ENCODE peak calls at places on chromosomes 16 and 17, in five cellular contexts. R is IMR-90, P is MM.1S, A is small intestine, L is heart right ventricle. N is an unnamed sample. For H3K4me1, the result is how much of the 10 kb centered on the place peaks cover.

GRCh38 chr17:31495049-31495885 is 103.8 kb downstream of the RAB11FIP4 start:
- DNase-seq in P (no peak), R (no peak), L (no peak), A (peak), N (no peak)

GRCh38 chr17:80284631-80285030 is 24.0 kb downstream of the RNF213 start:
- DNase-seq in P (no peak), R (no peak), A (no peak), L (no peak), N (no peak)

GRCh38 chr17:77675411-77675810 is 283.1 kb upstream of the TNRC6C start:
- DNase-seq in R (no peak), P (no peak), L (no peak), A (no peak), N (no peak)

GRCh38 chr17:14321980-14322776 is 21.3 kb downstream of the HS3ST3B1 start:
- DNase-seq in R (no peak), P (no peak), A (no peak), L (no peak), N (no peak)

GRCh38 chr16:59021751-59022150 is 287.6 kb upstream of the GOT2 start:
- DNase-seq in R (peak), P (no peak), A (no peak), L (no peak), N (no peak)

GRCh38 chr17:5583426-5584382 is 605 bp downstream of the NLRP1 start:
- DNase-seq in L (peak), R (peak), P (peak), A (no peak), N (no peak)

GRCh38 chr17:59485018-59485417 is 80.4 kb upstream of the DHX40 start:
- DNase-seq in A (no peak), L (no peak), P (no peak), R (no peak), N (no peak)

GRCh38 chr16:87834668-87835473 is 34.4 kb downstream of the SLC7A5 start:
- DNase-seq in R (peak), L (peak), A (peak), P (no peak), N (no peak)

GRCh38 chr16:82523786-82524185 is 103.0 kb upstream of the CDH13 start:
- DNase-seq in A (no peak), R (no peak), L (no peak), P (no peak), N (no peak)

GRCh38 chr16:14347706-14348105 is 276.6 kb downstream of the MRTFB start:
- DNase-seq in A (no peak), L (peak), P (no peak), R (no peak), N (peak)

GRCh38 chr17:49035470-49036269 is 38.5 kb downstream of the IGF2BP1 start:
- DNase-seq in L (peak), R (peak), P (peak), A (no peak), N (peak)

GRCh38 chr16:66103245-66103644 is 263.2 kb upstream of the CDH5 start:
- DNase-seq in A (no peak), R (peak), L (no peak), P (no peak), N (no peak)

GRCh38 chr17:72516772-72517399 is 396.1 kb downstream of the SOX9 start:
- DNase-seq in P (no peak), A (no peak), R (no peak), L (peak), N (no peak)

GRCh38 chr17:64653325-64653984 is 8.7 kb downstream of the SMURF2 start:
- DNase-seq in A (no peak), R (peak), L (no peak), P (no peak), N (no peak)
- H3K4me1 ChIP-seq in A (under half), R (under half), L (under half), P (under half), N (under half)

GRCh38 chr17:17036520-17036998 is 5.7 kb upstream of the MPRIP start:
- DNase-seq in L (no peak), A (no peak), R (no peak), P (no peak), N (peak)
- H3K4me1 ChIP-seq in L (under half), A (under half), R (under half), P (under half), N (under half)

DNA sequence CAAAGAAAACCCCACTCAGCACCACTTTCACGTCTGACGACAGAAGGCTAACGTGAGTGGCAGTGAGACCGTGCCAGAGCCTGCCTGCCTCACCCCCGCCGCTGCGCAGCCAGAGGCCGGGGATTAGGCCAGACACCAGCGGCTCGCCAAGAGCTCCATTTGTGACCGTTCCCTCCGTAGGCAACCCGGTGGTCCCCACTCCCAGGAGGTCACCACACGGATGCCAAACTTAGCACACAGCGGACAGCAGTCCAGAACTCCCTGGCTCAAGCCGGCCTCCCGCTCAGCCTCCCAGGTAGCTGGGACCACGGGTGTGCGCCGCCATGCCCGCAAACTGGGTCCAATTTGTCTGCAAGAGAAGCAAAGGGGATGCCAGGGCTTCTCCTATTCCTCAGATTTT is 104.6 kb downstream of the ANKRD11 start:
- DNase-seq in R (no peak), P (no peak), A (no peak), L (no peak), N (no peak)
- H3K4me1 ChIP-seq in R (under half), P (under half), A (under half), L (under half), N (half or more)

DNA sequence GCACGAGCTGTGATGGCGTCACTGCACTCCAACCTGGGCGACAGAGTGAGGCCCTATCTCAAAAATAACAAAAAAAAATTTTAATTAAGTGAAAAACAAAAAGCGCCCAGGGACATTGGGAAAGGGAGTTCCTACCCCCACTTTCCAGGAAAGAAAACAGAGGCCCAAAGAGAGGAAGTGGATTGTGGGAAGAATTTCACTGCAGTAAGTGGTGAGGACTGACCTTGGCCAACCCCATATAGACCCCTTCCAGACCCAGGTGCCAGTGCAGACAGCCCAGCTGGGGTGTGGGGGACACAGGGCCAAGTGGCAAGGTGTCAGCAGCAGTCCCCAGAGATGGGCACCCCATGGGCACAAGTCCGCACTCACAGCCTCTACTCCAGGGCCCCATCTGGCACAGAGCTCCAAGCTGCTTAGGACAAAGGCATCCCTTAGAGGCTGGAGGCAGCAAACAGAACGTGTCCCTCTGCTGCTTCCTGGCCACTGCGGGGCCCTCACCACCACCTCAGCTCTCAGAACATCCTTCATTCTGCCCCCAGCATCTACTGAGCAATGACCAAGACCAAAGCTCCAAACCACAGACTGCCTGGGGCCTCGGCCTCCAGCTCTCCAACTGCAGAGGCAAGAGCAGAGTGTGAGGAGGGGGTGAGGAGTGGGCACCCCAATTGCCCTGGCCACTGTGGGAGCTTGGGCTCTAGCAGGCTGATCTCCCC is 29.2 kb upstream of the KRT17 start:
- DNase-seq in P (no peak), A (no peak), L (no peak), R (no peak), N (no peak)
- H3K4me1 ChIP-seq in P (under half), A (under half), L (under half), R (under half), N (under half)

GRCh38 chr16:67924140-67924906 is 7.3 kb downstream of the CTRL start:
- DNase-seq in R (no peak), P (no peak), L (no peak), A (no peak), N (no peak)

GRCh38 chr16:67922221-67922620 is 9.4 kb downstream of the CTRL start:
- DNase-seq in A (no peak), L (no peak), R (peak), P (no peak), N (no peak)

GRCh38 chr16:67919618-67920210 is 11.9 kb downstream of the CTRL start:
- DNase-seq in R (no peak), L (no peak), A (no peak), P (no peak), N (no peak)

GRCh38 chr16:67923414-67924127 is 8.1 kb downstream of the CTRL start:
- DNase-seq in A (no peak), L (no peak), P (no peak), R (no peak), N (no peak)

GRCh38 chr16:67922740-67923139 is 8.9 kb downstream of the CTRL start:
- DNase-seq in L (no peak), R (no peak), A (no peak), P (no peak), N (no peak)
- H3K4me1 ChIP-seq in L (half or more), R (under half), A (under half), P (under half), N (half or more)

DNA sequence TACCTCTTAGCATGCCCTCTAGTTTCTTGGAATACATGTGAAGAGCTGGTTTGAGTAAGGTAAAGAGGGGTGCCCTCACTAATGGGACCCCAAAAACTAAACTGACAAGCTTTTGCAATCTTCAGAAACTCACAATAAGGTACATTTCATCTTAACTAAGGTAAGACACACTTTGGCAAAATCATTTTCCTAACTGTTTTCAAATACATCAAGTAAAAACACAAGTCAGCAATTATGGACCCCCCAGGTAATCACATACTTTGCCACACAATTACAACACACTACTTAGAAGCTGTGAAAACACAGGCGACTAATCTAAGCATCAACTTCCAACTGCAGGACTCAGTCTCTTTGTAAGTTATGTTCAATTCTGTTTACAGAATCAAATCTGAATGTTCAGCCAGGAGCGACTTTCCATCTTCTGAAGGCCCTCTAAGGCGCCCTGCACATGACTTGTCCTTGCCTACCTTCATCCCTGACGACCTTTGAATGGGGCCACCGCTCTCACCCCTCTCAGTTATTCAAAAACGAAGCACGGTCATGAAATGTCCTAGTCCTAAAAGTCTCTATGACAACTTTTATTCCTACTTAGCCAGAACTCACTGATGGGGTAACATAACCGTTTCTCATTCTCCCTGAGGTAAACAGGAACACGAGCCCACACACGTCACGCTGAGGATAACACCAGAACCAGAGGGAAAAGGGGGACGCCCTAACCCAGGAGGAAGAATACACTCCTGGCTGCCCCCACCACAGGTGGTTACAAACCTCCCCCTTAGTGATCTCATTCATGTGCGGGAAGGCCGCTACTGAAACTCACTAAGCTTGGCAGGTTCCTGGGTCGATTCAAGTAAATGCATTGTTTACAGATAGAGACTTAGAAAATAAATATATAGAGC is 5.5 kb downstream of the CREBBP start:
- DNase-seq in R (no peak), A (no peak), L (no peak), P (no peak), N (no peak)
- H3K4me1 ChIP-seq in R (under half), A (under half), L (half or more), P (under half), N (half or more)